ENCODE peak calls at places on chromosomes 11 and 22, in seven cellular contexts. R is pancreas, P is fibroblast of lung, Q is breast epithelium, J is heart left ventricle, B is fibroblast of villous mesenchyme, G is cardiac muscle cell. N is an unnamed sample.

GRCh38 chr11:67367014-67367835 is 6.2 kb downstream of the CLCF1 start:
- DNase-seq in R (no peak), P (peak), Q (no peak), J (no peak), B (peak), G (peak), N (no peak)

GRCh38 chr22:26995222-26995621 is 337.8 kb downstream of the MIAT start:
- DNase-seq in R (peak), P (no peak), Q (no peak), J (no peak), B (no peak), G (peak), N (no peak)

GRCh38 chr11:95364324-95365295 is 133.6 kb upstream of the SESN3 start:
- DNase-seq in R (no peak), P (peak), Q (no peak), J (no peak), B (no peak), G (peak), N (no peak)

GRCh38 chr22:50107529-50107928 is 17.7 kb downstream of the MOV10L1 start:
- DNase-seq in R (no peak), P (no peak), Q (no peak), J (no peak), B (no peak), G (no peak), N (no peak)

GRCh38 chr11:128391809-128392208 is 195.5 kb downstream of the ETS1 start:
- DNase-seq in R (no peak), P (no peak), Q (no peak), J (no peak), B (no peak), G (peak), N (no peak)

GRCh38 chr11:111310088-111310487 is 11.7 kb downstream of the POU2AF3 start:
- DNase-seq in R (no peak), P (no peak), Q (no peak), J (no peak), B (no peak), G (no peak), N (no peak)

GRCh38 chr11:99019676-99020075 is 1.1 kb upstream of the CNTN5 start:
- DNase-seq in R (no peak), P (no peak), Q (no peak), J (no peak), B (no peak), G (no peak), N (no peak)

GRCh38 chr11:19421134-19421533 is 180.4 kb upstream of the E2F8 start:
- DNase-seq in R (no peak), P (no peak), Q (no peak), J (no peak), B (no peak), G (no peak), N (no peak)

GRCh38 chr22:47498969-47499368 is 736.5 kb downstream of the TBC1D22A start:
- DNase-seq in R (no peak), P (no peak), Q (no peak), J (no peak), B (no peak), G (no peak), N (no peak)

GRCh38 chr11:26621147-26621546 is 49.1 kb upstream of the MUC15 start:
- DNase-seq in R (no peak), P (peak), Q (no peak), J (no peak), B (peak), G (peak), N (no peak)

GRCh38 chr11:119318240-119319135 is 1.6 kb upstream of the MCAM start:
- DNase-seq in R (peak), P (peak), Q (no peak), J (peak), B (peak), G (peak), N (no peak)

GRCh38 chr22:46754110-46754799 is 8.2 kb upstream of the TBC1D22A start:
- DNase-seq in R (peak), P (peak), Q (peak), J (peak), B (peak), G (peak), N (peak)

GRCh38 chr11:63536669-63537292 is at the start of gene PLAAT4:
- DNase-seq in R (peak), P (peak), Q (no peak), J (peak), B (peak), G (peak), N (no peak)

GRCh38 chr11:9605742-9606141 is 32.3 kb downstream of the WEE1 start:
- DNase-seq in R (no peak), P (no peak), Q (no peak), J (no peak), B (no peak), G (no peak), N (no peak)

GRCh38 chr11:73949912-73950311 is 914 bp upstream of the DNAJB13 start:
- DNase-seq in R (no peak), P (no peak), Q (no peak), J (no peak), B (no peak), G (no peak), N (no peak)

GRCh38 chr11:12841946-12842630 is 167.0 kb upstream of the RASSF10 start:
- DNase-seq in R (peak), P (peak), Q (no peak), J (peak), B (peak), G (peak), N (no peak)

GRCh38 chr11:116166788-116167465 is 605.9 kb downstream of the BUD13 start:
- DNase-seq in R (no peak), P (no peak), Q (no peak), J (no peak), B (no peak), G (no peak), N (no peak)

GRCh38 chr11:64976651-64977050 is 4.7 kb upstream of the MAJIN start:
- DNase-seq in R (no peak), P (no peak), Q (no peak), J (no peak), B (no peak), G (no peak), N (no peak)
- H3K4me3 ChIP-seq in R (no peak), P (no peak), Q (no peak), J (no peak), B (no peak), G (no peak), N (no peak)

GRCh38 chr11:82871646-82872045 is 28.6 kb downstream of the PRCP start:
- DNase-seq in R (no peak), P (no peak), Q (no peak), J (no peak), B (no peak), G (no peak), N (no peak)

GRCh38 chr11:82864268-82864667 is 36.0 kb downstream of the PRCP start:
- DNase-seq in R (peak), P (peak), Q (no peak), J (peak), B (peak), G (peak), N (peak)

GRCh38 chr11:82869657-82870056 is 30.6 kb downstream of the PRCP start:
- DNase-seq in R (no peak), P (peak), Q (no peak), J (no peak), B (peak), G (peak), N (no peak)

GRCh38 chr11:82865841-82866240 is 34.4 kb downstream of the PRCP start:
- DNase-seq in R (no peak), P (no peak), Q (no peak), J (no peak), B (no peak), G (no peak), N (no peak)

DNA sequence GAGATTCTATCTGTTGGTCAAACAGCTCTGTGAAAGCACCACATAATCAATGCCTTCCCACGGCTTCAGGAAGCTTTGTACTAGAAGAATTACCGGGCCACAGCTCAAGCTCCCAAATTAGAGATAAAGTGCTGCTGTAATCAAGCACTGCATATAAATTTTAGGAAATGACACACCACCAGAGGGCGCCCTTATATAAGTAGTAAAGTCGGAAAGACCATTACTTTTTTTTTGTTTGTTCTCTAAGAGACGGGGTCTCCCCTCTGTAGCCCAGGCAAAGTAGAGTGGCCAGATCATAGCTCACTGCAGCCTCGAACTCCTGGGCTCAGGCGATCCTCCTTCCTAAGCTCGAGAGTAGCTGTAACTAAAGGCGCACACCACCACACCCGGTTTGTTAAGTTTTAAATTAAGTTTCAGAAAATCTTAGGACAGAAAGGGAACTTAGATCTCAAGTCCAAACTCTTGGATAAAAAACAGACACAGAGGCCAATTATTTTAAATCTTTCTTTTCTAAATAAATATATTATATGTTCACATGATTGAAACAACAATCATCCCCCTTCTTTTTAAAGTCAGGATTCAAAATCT is 32.6 kb downstream of the PRCP start:
- DNase-seq in R (peak), P (peak), Q (peak), J (peak), B (peak), G (peak), N (peak)
- H3K4me3 ChIP-seq in R (no peak), P (peak), Q (peak), J (no peak), B (peak), G (no peak), N (no peak)

GRCh38 chr11:134950692-134951304 is 538.8 kb upstream of the B3GAT1 start:
- DNase-seq in R (no peak), P (peak), Q (no peak), J (no peak), B (no peak), G (peak), N (no peak)
- H3K4me3 ChIP-seq in R (no peak), P (no peak), Q (no peak), J (no peak), B (no peak), G (no peak), N (no peak)

GRCh38 chr11:61973603-61974162 is 6.2 kb upstream of the FTH1 start:
- DNase-seq in R (no peak), P (no peak), Q (peak), J (no peak), B (no peak), G (no peak), N (peak)

GRCh38 chr11:61976813-61977475 is 9.5 kb upstream of the FTH1 start:
- DNase-seq in R (peak), P (no peak), Q (peak), J (no peak), B (no peak), G (no peak), N (no peak)

GRCh38 chr11:61974766-61975631 is 7.6 kb upstream of the FTH1 start:
- DNase-seq in R (peak), P (no peak), Q (peak), J (no peak), B (no peak), G (peak), N (peak)

GRCh38 chr11:61976420-61976800 is 9.0 kb upstream of the FTH1 start:
- DNase-seq in R (no peak), P (no peak), Q (peak), J (no peak), B (no peak), G (no peak), N (no peak)

GRCh38 chr11:61975638-61976419 is 8.4 kb upstream of the FTH1 start:
- DNase-seq in R (peak), P (no peak), Q (peak), J (no peak), B (no peak), G (peak), N (no peak)
- H3K4me3 ChIP-seq in R (peak), P (no peak), Q (no peak), J (no peak), B (no peak), G (no peak), N (no peak)

GRCh38 chr11:123196060-123196714 is 1.1 kb upstream of the CLMP start:
- DNase-seq in R (no peak), P (no peak), Q (no peak), J (no peak), B (no peak), G (no peak), N (no peak)
- H3K4me3 ChIP-seq in R (no peak), P (peak), Q (peak), J (peak), B (peak), G (no peak), N (no peak)

DNA sequence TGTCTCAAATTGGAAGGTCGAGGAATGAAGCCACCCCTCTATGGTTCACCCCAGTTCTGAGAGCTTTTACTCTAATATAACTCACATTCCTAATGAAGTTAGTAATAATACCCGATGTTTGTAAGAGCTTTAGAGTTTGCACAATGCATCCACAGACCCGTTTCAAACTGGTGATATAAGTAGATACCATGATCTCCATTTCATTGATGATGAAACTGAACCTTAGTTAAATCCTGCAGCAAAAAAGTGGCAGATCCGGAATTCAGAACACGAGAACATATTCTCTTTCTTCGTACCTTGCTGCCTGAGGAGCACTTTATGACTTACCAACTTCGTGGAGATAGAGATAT is 757 bp upstream of the RBFOX2 start:
- DNase-seq in R (no peak), P (no peak), Q (no peak), J (no peak), B (peak), G (no peak), N (no peak)
- H3K4me3 ChIP-seq in R (peak), P (peak), Q (peak), J (peak), B (peak), G (peak), N (no peak)

GRCh38 chr11:77047007-77047927 is 13.1 kb downstream of the B3GNT6 start:
- DNase-seq in R (peak), P (peak), Q (no peak), J (peak), B (peak), G (peak), N (no peak)
- H3K4me3 ChIP-seq in R (peak), P (peak), Q (peak), J (peak), B (peak), G (peak), N (no peak)

GRCh38 chr22:29720824-29721323 is 1.1 kb downstream of the CABP7 start:
- DNase-seq in R (no peak), P (no peak), Q (no peak), J (no peak), B (no peak), G (no peak), N (no peak)
- H3K4me3 ChIP-seq in R (peak), P (no peak), Q (peak), J (no peak), B (no peak), G (no peak), N (no peak)

N was measured in mucosa of descending colon.